ENCODE peak calls at places on chromosomes 4 and X, in eight cellular contexts. One of them, this sample, is unnamed. For H3K9me3, the result is how much of the 10 kb centered on the place peaks cover.

GRCh38 chr4:1767770-1768366 is 25.2 kb upstream of the FGFR3 start:
- DNase-seq in heart left ventricle: no peak
- DNase-seq in A673: peak
- DNase-seq in A549: peak
- DNase-seq in neural progenitor cell: peak
- DNase-seq in prostate gland: no peak
- DNase-seq in upper lobe of right lung: peak
- DNase-seq in astrocyte: no peak
- DNase-seq in this sample: no peak

GRCh38 chrX:17851854-17852253 is 9.2 kb downstream of the RAI2 start:
- DNase-seq in prostate gland: no peak
- DNase-seq in A673: no peak
- DNase-seq in astrocyte: no peak
- DNase-seq in heart left ventricle: no peak
- DNase-seq in neural progenitor cell: no peak
- DNase-seq in upper lobe of right lung: no peak
- DNase-seq in A549: no peak
- DNase-seq in this sample: no peak

GRCh38 chr4:177182728-177183127 is 126.9 kb upstream of the NEIL3 start:
- DNase-seq in A549: no peak
- DNase-seq in neural progenitor cell: no peak
- DNase-seq in heart left ventricle: no peak
- DNase-seq in astrocyte: no peak
- DNase-seq in prostate gland: no peak
- DNase-seq in upper lobe of right lung: no peak
- DNase-seq in A673: no peak
- DNase-seq in this sample: no peak

GRCh38 chr4:16196482-16197393 is 29.5 kb downstream of the TAPT1 start:
- DNase-seq in heart left ventricle: no peak
- DNase-seq in prostate gland: peak
- DNase-seq in astrocyte: peak
- DNase-seq in A549: peak
- DNase-seq in neural progenitor cell: peak
- DNase-seq in A673: peak
- DNase-seq in upper lobe of right lung: no peak
- DNase-seq in this sample: no peak

GRCh38 chrX:47796433-47796906 is 40.2 kb upstream of the ZNF81 start:
- DNase-seq in A549: no peak
- DNase-seq in A673: no peak
- DNase-seq in heart left ventricle: no peak
- DNase-seq in astrocyte: peak
- DNase-seq in prostate gland: no peak
- DNase-seq in neural progenitor cell: no peak
- DNase-seq in upper lobe of right lung: no peak
- DNase-seq in this sample: no peak

GRCh38 chrX:21266949-21267348 is 107.3 kb upstream of the CNKSR2 start:
- DNase-seq in neural progenitor cell: no peak
- DNase-seq in astrocyte: no peak
- DNase-seq in A673: no peak
- DNase-seq in upper lobe of right lung: no peak
- DNase-seq in prostate gland: no peak
- DNase-seq in heart left ventricle: no peak
- DNase-seq in A549: no peak
- DNase-seq in this sample: no peak

GRCh38 chr4:26878729-26879415 is 18.2 kb downstream of the STIM2 start:
- DNase-seq in heart left ventricle: no peak
- DNase-seq in prostate gland: no peak
- DNase-seq in A673: no peak
- DNase-seq in astrocyte: peak
- DNase-seq in A549: no peak
- DNase-seq in neural progenitor cell: no peak
- DNase-seq in upper lobe of right lung: no peak
- DNase-seq in this sample: peak

GRCh38 chr4:41369680-41370079 is 113.0 kb downstream of the UCHL1 start:
- DNase-seq in astrocyte: peak
- DNase-seq in A549: no peak
- DNase-seq in neural progenitor cell: no peak
- DNase-seq in prostate gland: peak
- DNase-seq in heart left ventricle: peak
- DNase-seq in A673: no peak
- DNase-seq in upper lobe of right lung: no peak
- DNase-seq in this sample: no peak

GRCh38 chrX:104392350-104392749 is 137.6 kb upstream of the ESX1 start:
- DNase-seq in upper lobe of right lung: no peak
- DNase-seq in astrocyte: no peak
- DNase-seq in heart left ventricle: no peak
- DNase-seq in prostate gland: peak
- DNase-seq in A549: no peak
- DNase-seq in neural progenitor cell: no peak
- DNase-seq in A673: no peak
- DNase-seq in this sample: no peak

GRCh38 chr4:529563-529962 is 30.6 kb downstream of the PIGG start:
- DNase-seq in neural progenitor cell: no peak
- DNase-seq in upper lobe of right lung: no peak
- DNase-seq in A549: no peak
- DNase-seq in prostate gland: no peak
- DNase-seq in heart left ventricle: no peak
- DNase-seq in astrocyte: no peak
- DNase-seq in A673: no peak
- DNase-seq in this sample: no peak

GRCh38 chrX:32183066-32183465 is 1028.3 kb downstream of the DMD start:
- DNase-seq in A673: no peak
- DNase-seq in A549: no peak
- DNase-seq in upper lobe of right lung: no peak
- DNase-seq in neural progenitor cell: no peak
- DNase-seq in prostate gland: no peak
- DNase-seq in heart left ventricle: no peak
- DNase-seq in astrocyte: no peak
- DNase-seq in this sample: no peak

GRCh38 chr4:578451-579443 is 2.7 kb upstream of the TMEM271 start:
- DNase-seq in A549: no peak
- DNase-seq in A673: no peak
- DNase-seq in upper lobe of right lung: no peak
- DNase-seq in astrocyte: no peak
- DNase-seq in neural progenitor cell: no peak
- DNase-seq in heart left ventricle: no peak
- DNase-seq in prostate gland: no peak
- DNase-seq in this sample: no peak

GRCh38 chr4:127730142-127730913 is at the start of gene SLC25A31:
- DNase-seq in prostate gland: no peak
- DNase-seq in A673: no peak
- DNase-seq in neural progenitor cell: no peak
- DNase-seq in A549: no peak
- DNase-seq in upper lobe of right lung: peak
- DNase-seq in heart left ventricle: no peak
- DNase-seq in astrocyte: no peak
- DNase-seq in this sample: no peak

GRCh38 chr4:6658635-6659075 is 18.2 kb downstream of the MRFAP1 start:
- DNase-seq in heart left ventricle: no peak
- DNase-seq in prostate gland: no peak
- DNase-seq in upper lobe of right lung: peak
- DNase-seq in neural progenitor cell: peak
- DNase-seq in astrocyte: no peak
- DNase-seq in A549: no peak
- DNase-seq in A673: peak
- DNase-seq in this sample: peak

GRCh38 chrX:47651043-47651905 is 911 bp upstream of the ELK1 start:
- DNase-seq in A673: no peak
- DNase-seq in A549: no peak
- DNase-seq in heart left ventricle: no peak
- DNase-seq in astrocyte: no peak
- DNase-seq in prostate gland: no peak
- DNase-seq in upper lobe of right lung: no peak
- DNase-seq in neural progenitor cell: no peak
- DNase-seq in this sample: no peak

GRCh38 chrX:29024813-29025342 is 437.6 kb downstream of the IL1RAPL1 start:
- DNase-seq in heart left ventricle: no peak
- DNase-seq in neural progenitor cell: no peak
- DNase-seq in A549: no peak
- DNase-seq in A673: no peak
- DNase-seq in upper lobe of right lung: no peak
- DNase-seq in prostate gland: no peak
- DNase-seq in astrocyte: no peak
- DNase-seq in this sample: no peak

GRCh38 chrX:7068939-7069367 is 78.6 kb upstream of the STS start:
- DNase-seq in neural progenitor cell: peak
- DNase-seq in heart left ventricle: no peak
- DNase-seq in A549: no peak
- DNase-seq in prostate gland: no peak
- DNase-seq in astrocyte: no peak
- DNase-seq in upper lobe of right lung: no peak
- DNase-seq in A673: no peak
- DNase-seq in this sample: no peak

GRCh38 chr4:48891028-48891619 is 15.4 kb downstream of the OCIAD2 start:
- DNase-seq in heart left ventricle: no peak
- DNase-seq in upper lobe of right lung: no peak
- DNase-seq in prostate gland: no peak
- DNase-seq in astrocyte: no peak
- DNase-seq in A673: no peak
- DNase-seq in A549: no peak
- DNase-seq in neural progenitor cell: no peak
- DNase-seq in this sample: no peak

GRCh38 chr4:16048639-16049448 is 35.0 kb downstream of the PROM1 start:
- DNase-seq in upper lobe of right lung: no peak
- DNase-seq in neural progenitor cell: peak
- DNase-seq in prostate gland: no peak
- DNase-seq in astrocyte: peak
- DNase-seq in A549: no peak
- DNase-seq in A673: no peak
- DNase-seq in heart left ventricle: no peak
- DNase-seq in this sample: no peak

GRCh38 chrX:40175416-40176255 is 77.9 kb upstream of the BCOR start:
- DNase-seq in astrocyte: no peak
- DNase-seq in prostate gland: peak
- DNase-seq in A673: peak
- DNase-seq in upper lobe of right lung: peak
- DNase-seq in A549: peak
- DNase-seq in heart left ventricle: peak
- DNase-seq in neural progenitor cell: peak
- DNase-seq in this sample: peak

GRCh38 chr4:104693601-104694201 is 199.0 kb upstream of the CXXC4 start:
- DNase-seq in prostate gland: no peak
- DNase-seq in A673: peak
- DNase-seq in A549: no peak
- DNase-seq in astrocyte: no peak
- DNase-seq in upper lobe of right lung: no peak
- DNase-seq in neural progenitor cell: no peak
- DNase-seq in heart left ventricle: no peak
- DNase-seq in this sample: no peak

GRCh38 chrX:25204182-25204581 is 188.4 kb upstream of the ARX start:
- DNase-seq in A673: no peak
- DNase-seq in heart left ventricle: no peak
- DNase-seq in neural progenitor cell: no peak
- DNase-seq in A549: no peak
- DNase-seq in prostate gland: no peak
- DNase-seq in astrocyte: no peak
- DNase-seq in upper lobe of right lung: no peak
- DNase-seq in this sample: no peak

GRCh38 chr4:1762264-1763010 is 30.7 kb upstream of the FGFR3 start:
- DNase-seq in heart left ventricle: no peak
- DNase-seq in neural progenitor cell: no peak
- DNase-seq in upper lobe of right lung: no peak
- DNase-seq in prostate gland: no peak
- DNase-seq in A549: no peak
- DNase-seq in astrocyte: no peak
- DNase-seq in A673: no peak
- DNase-seq in this sample: no peak

GRCh38 chr4:114785570-114785969 is 187.0 kb downstream of the UGT8 start:
- DNase-seq in heart left ventricle: no peak
- DNase-seq in upper lobe of right lung: no peak
- DNase-seq in A673: no peak
- DNase-seq in A549: no peak
- DNase-seq in astrocyte: no peak
- DNase-seq in neural progenitor cell: no peak
- DNase-seq in prostate gland: no peak
- DNase-seq in this sample: no peak

GRCh38 chr4:4585012-4585670 is 43.3 kb upstream of the STX18 start:
- DNase-seq in neural progenitor cell: no peak
- DNase-seq in astrocyte: peak
- DNase-seq in A673: no peak
- DNase-seq in heart left ventricle: no peak
- DNase-seq in upper lobe of right lung: no peak
- DNase-seq in prostate gland: no peak
- DNase-seq in A549: no peak
- DNase-seq in this sample: no peak

GRCh38 chr4:18722748-18723191 is 701.2 kb upstream of the LCORL start:
- DNase-seq in prostate gland: no peak
- DNase-seq in neural progenitor cell: peak
- DNase-seq in heart left ventricle: no peak
- DNase-seq in A673: peak
- DNase-seq in upper lobe of right lung: no peak
- DNase-seq in astrocyte: no peak
- DNase-seq in A549: no peak
- DNase-seq in this sample: no peak
- H3K9me3 ChIP-seq in prostate gland: under half
- H3K9me3 ChIP-seq in neural progenitor cell: under half
- H3K9me3 ChIP-seq in heart left ventricle: under half
- H3K9me3 ChIP-seq in A673: under half
- H3K9me3 ChIP-seq in upper lobe of right lung: under half
- H3K9me3 ChIP-seq in astrocyte: under half
- H3K9me3 ChIP-seq in A549: under half
- H3K9me3 ChIP-seq in this sample: under half

GRCh38 chr4:24315056-24315455 is 269.3 kb downstream of the DHX15 start:
- DNase-seq in upper lobe of right lung: no peak
- DNase-seq in prostate gland: no peak
- DNase-seq in heart left ventricle: no peak
- DNase-seq in A549: no peak
- DNase-seq in neural progenitor cell: no peak
- DNase-seq in astrocyte: no peak
- DNase-seq in A673: no peak
- DNase-seq in this sample: no peak
- H3K4me3 ChIP-seq in upper lobe of right lung: no peak
- H3K4me3 ChIP-seq in prostate gland: no peak
- H3K4me3 ChIP-seq in heart left ventricle: no peak
- H3K4me3 ChIP-seq in A549: no peak
- H3K4me3 ChIP-seq in neural progenitor cell: no peak
- H3K4me3 ChIP-seq in astrocyte: no peak
- H3K4me3 ChIP-seq in A673: no peak
- H3K4me3 ChIP-seq in this sample: no peak

GRCh38 chrX:52923781-52924241 is 26.7 kb downstream of the FAM156B start:
- DNase-seq in heart left ventricle: peak
- DNase-seq in A549: no peak
- DNase-seq in A673: peak
- DNase-seq in upper lobe of right lung: no peak
- DNase-seq in prostate gland: no peak
- DNase-seq in astrocyte: peak
- DNase-seq in neural progenitor cell: no peak
- DNase-seq in this sample: no peak
- H3K27ac ChIP-seq in heart left ventricle: no peak
- H3K27ac ChIP-seq in A549: no peak
- H3K27ac ChIP-seq in A673: peak
- H3K27ac ChIP-seq in upper lobe of right lung: peak
- H3K27ac ChIP-seq in prostate gland: no peak
- H3K27ac ChIP-seq in astrocyte: peak
- H3K27ac ChIP-seq in neural progenitor cell: no peak
- H3K27ac ChIP-seq in this sample: no peak

GRCh38 chr4:11624370-11624769 is 195.7 kb upstream of the HS3ST1 start:
- DNase-seq in A673: no peak
- DNase-seq in neural progenitor cell: no peak
- DNase-seq in prostate gland: no peak
- DNase-seq in A549: no peak
- DNase-seq in upper lobe of right lung: no peak
- DNase-seq in astrocyte: no peak
- DNase-seq in heart left ventricle: no peak
- DNase-seq in this sample: no peak
- H3K9me3 ChIP-seq in A673: under half
- H3K9me3 ChIP-seq in neural progenitor cell: under half
- H3K9me3 ChIP-seq in prostate gland: under half
- H3K9me3 ChIP-seq in A549: under half
- H3K9me3 ChIP-seq in upper lobe of right lung: under half
- H3K9me3 ChIP-seq in astrocyte: under half
- H3K9me3 ChIP-seq in heart left ventricle: under half
- H3K9me3 ChIP-seq in this sample: under half

This sample was measured in CD8-positive, alpha-beta memory T cell.